ENCODE peak calls at places on chromosomes 7 and 10, in seven cellular contexts. One of them, this sample, is unnamed.

GRCh38 chr7:6432786-6433185 is 15.0 kb downstream of the DAGLB start:
- DNase-seq in coronary artery: no peak
- DNase-seq in keratinocyte: no peak
- DNase-seq in HCT116: no peak
- DNase-seq in CD8-positive, alpha-beta T cell: no peak
- DNase-seq in AG10803: no peak
- DNase-seq in hepatocyte: no peak
- DNase-seq in this sample: no peak

GRCh38 chr10:22230331-22230833 is 12.6 kb upstream of the EBLN1 start:
- DNase-seq in AG10803: peak; percentile 28
- DNase-seq in CD8-positive, alpha-beta T cell: peak; percentile 29
- DNase-seq in coronary artery: no peak
- DNase-seq in HCT116: peak; percentile 60
- DNase-seq in hepatocyte: peak; percentile 21
- DNase-seq in keratinocyte: no peak
- DNase-seq in this sample: peak; percentile 58

GRCh38 chr7:5690931-5691461 is 90.5 kb downstream of the RNF216 start:
- DNase-seq in keratinocyte: no peak
- DNase-seq in CD8-positive, alpha-beta T cell: no peak
- DNase-seq in hepatocyte: no peak
- DNase-seq in coronary artery: no peak
- DNase-seq in HCT116: no peak
- DNase-seq in AG10803: peak; percentile 29
- DNase-seq in this sample: peak; percentile 68

GRCh38 chr10:4127518-4128315 is 342.7 kb upstream of the KLF6 start:
- DNase-seq in hepatocyte: peak; percentile 61
- DNase-seq in AG10803: no peak
- DNase-seq in keratinocyte: no peak
- DNase-seq in coronary artery: no peak
- DNase-seq in CD8-positive, alpha-beta T cell: no peak
- DNase-seq in HCT116: no peak
- DNase-seq in this sample: peak; percentile 69

GRCh38 chr7:111780527-111780926 is 218.2 kb upstream of the IMMP2L start:
- DNase-seq in AG10803: no peak
- DNase-seq in coronary artery: no peak
- DNase-seq in keratinocyte: no peak
- DNase-seq in CD8-positive, alpha-beta T cell: no peak
- DNase-seq in hepatocyte: no peak
- DNase-seq in HCT116: no peak
- DNase-seq in this sample: no peak

GRCh38 chr7:64879800-64880199 is 23.3 kb upstream of the ZNF273 start:
- DNase-seq in AG10803: no peak
- DNase-seq in hepatocyte: no peak
- DNase-seq in CD8-positive, alpha-beta T cell: no peak
- DNase-seq in keratinocyte: no peak
- DNase-seq in HCT116: no peak
- DNase-seq in coronary artery: no peak
- DNase-seq in this sample: no peak

GRCh38 chr7:116075351-116076145 is 45.0 kb upstream of the TFEC start:
- DNase-seq in hepatocyte: no peak
- DNase-seq in CD8-positive, alpha-beta T cell: no peak
- DNase-seq in HCT116: no peak
- DNase-seq in keratinocyte: no peak
- DNase-seq in AG10803: peak; percentile 3
- DNase-seq in coronary artery: no peak
- DNase-seq in this sample: no peak

GRCh38 chr7:66352071-66352470 is 146.9 kb downstream of the TPST1 start:
- DNase-seq in hepatocyte: peak; percentile 25
- DNase-seq in keratinocyte: no peak
- DNase-seq in CD8-positive, alpha-beta T cell: no peak
- DNase-seq in AG10803: no peak
- DNase-seq in coronary artery: no peak
- DNase-seq in HCT116: no peak
- DNase-seq in this sample: no peak

GRCh38 chr7:2876031-2876862 is 32.1 kb upstream of the GNA12 start:
- DNase-seq in HCT116: no peak
- DNase-seq in AG10803: peak; percentile 71
- DNase-seq in coronary artery: no peak
- DNase-seq in hepatocyte: no peak
- DNase-seq in CD8-positive, alpha-beta T cell: no peak
- DNase-seq in keratinocyte: peak; percentile 72
- DNase-seq in this sample: peak; percentile 48

GRCh38 chr7:16438988-16439387 is 17.6 kb upstream of the CRPPA start:
- DNase-seq in HCT116: no peak
- DNase-seq in hepatocyte: no peak
- DNase-seq in keratinocyte: no peak
- DNase-seq in CD8-positive, alpha-beta T cell: no peak
- DNase-seq in AG10803: no peak
- DNase-seq in coronary artery: no peak
- DNase-seq in this sample: no peak

DNA sequence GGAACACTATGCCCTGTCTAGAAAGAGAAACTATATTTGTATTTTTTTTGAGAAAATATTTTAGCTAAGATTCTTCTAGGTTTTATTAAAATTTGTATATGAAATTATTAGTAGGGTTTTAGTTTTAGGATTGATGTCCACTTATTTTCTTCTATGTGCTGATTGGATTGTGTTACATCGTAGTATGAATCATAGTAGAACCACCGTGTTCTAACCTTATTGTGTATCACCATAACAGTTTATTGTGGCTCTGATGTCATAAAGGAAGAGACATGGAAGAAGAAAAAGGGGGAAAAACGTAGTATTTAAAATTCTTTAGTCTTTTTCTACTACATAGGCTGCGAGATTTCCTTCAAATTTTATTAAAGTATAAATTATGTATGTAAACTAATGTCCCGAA is 1.9 kb downstream of the AGBL3 start:
- DNase-seq in coronary artery: no peak
- DNase-seq in HCT116: no peak
- DNase-seq in CD8-positive, alpha-beta T cell: no peak
- DNase-seq in keratinocyte: no peak
- DNase-seq in AG10803: no peak
- DNase-seq in hepatocyte: no peak
- DNase-seq in this sample: no peak
- H3K4me3 ChIP-seq in coronary artery: no peak overlapping the region
- H3K4me3 ChIP-seq in HCT116: no peak overlapping the region
- H3K4me3 ChIP-seq in CD8-positive, alpha-beta T cell: no peak overlapping the region
- H3K4me3 ChIP-seq in keratinocyte: no peak overlapping the region
- H3K4me3 ChIP-seq in AG10803: no peak overlapping the region
- H3K4me3 ChIP-seq in hepatocyte: peak overlapping the region; percentile 84
- H3K4me3 ChIP-seq in this sample: no peak overlapping the region

DNA sequence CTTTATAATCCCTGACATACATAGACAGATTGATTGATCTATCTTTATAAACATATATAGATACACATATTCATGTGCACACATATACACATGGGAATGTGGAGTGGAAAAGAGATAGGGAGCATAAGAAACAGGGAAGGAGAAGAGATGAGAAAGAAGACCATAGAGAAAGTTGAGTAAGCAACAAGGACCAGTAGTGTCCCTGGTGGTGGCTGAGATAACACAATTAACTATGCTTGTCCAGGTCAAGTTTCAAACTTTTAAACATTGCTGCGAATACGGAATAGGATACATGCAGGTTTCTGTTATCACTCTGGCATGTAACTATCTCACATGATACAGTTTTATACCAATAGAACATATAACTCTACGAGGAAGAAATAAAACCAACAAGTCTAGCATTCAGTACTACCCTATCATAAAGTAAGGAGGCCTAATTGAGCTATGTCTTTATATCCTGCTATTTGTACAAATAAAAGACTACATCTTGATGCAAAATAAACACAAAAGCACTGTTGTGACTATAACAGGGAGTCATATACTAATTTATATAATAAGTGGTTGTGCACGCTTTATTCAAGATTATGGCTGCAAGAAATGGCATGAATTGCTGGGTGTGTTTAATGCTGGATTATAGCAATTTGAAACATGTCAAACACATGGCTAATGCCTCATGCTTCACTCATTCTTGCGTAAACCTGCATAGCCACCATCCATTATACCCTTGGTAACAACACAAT is 8.0 kb downstream of the FOXP2 start:
- DNase-seq in hepatocyte: no peak
- DNase-seq in HCT116: peak; percentile 7
- DNase-seq in coronary artery: no peak
- DNase-seq in AG10803: no peak
- DNase-seq in CD8-positive, alpha-beta T cell: no peak
- DNase-seq in keratinocyte: no peak
- DNase-seq in this sample: no peak
- TF ChIP-seq CTCF in hepatocyte: peak; percentile 29
- TF ChIP-seq CTCF in HCT116: peak; percentile 57
- TF ChIP-seq CTCF in coronary artery: no peak
- TF ChIP-seq CTCF in AG10803: peak; percentile 46
- TF ChIP-seq CTCF in CD8-positive, alpha-beta T cell: no peak
- TF ChIP-seq CTCF in keratinocyte: no peak
- TF ChIP-seq CTCF in this sample: peak; percentile 32

DNA sequence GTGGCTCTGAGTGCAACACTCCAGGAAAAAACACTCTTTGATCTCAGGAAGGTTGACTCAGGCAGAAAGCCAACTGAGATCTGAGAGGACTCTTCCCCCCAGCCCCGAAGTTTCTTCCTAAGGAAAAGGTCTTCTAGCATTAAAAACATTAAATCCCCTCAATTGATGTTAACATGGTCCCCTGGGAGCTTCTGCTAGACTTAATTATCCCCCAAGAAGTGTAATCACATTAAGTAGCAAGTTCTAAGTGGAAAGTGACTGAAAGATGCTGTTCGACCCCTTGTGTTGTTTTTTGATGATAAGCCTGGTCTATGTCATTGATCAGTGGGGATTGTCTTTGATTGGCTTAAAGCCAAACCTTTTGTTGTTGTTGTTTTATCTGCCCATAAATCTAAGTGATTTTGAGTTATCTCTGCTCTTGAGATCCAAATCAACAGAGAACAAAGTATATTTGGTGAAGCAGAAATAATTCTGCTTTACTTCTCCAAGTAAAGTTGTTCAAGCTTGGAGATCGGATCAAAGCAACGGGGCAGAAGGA is 3.4 kb downstream of the NRP1 start:
- DNase-seq in keratinocyte: no peak
- DNase-seq in CD8-positive, alpha-beta T cell: no peak
- DNase-seq in hepatocyte: no peak
- DNase-seq in coronary artery: no peak
- DNase-seq in AG10803: no peak
- DNase-seq in HCT116: no peak
- DNase-seq in this sample: no peak
- H3K4me3 ChIP-seq in keratinocyte: peak overlapping the region; percentile 97
- H3K4me3 ChIP-seq in CD8-positive, alpha-beta T cell: no peak overlapping the region
- H3K4me3 ChIP-seq in hepatocyte: peak overlapping the region; percentile 92
- H3K4me3 ChIP-seq in coronary artery: peak overlapping the region; percentile 77
- H3K4me3 ChIP-seq in AG10803: peak overlapping the region; percentile 94
- H3K4me3 ChIP-seq in HCT116: no peak overlapping the region
- H3K4me3 ChIP-seq in this sample: peak overlapping the region; percentile 88

GRCh38 chr7:42385912-42386311 is 148.9 kb upstream of the GLI3 start:
- DNase-seq in keratinocyte: no peak
- DNase-seq in HCT116: no peak
- DNase-seq in AG10803: no peak
- DNase-seq in coronary artery: no peak
- DNase-seq in hepatocyte: no peak
- DNase-seq in CD8-positive, alpha-beta T cell: no peak
- DNase-seq in this sample: no peak
- TF ChIP-seq CTCF in keratinocyte: no peak
- TF ChIP-seq CTCF in HCT116: peak; percentile 4
- TF ChIP-seq CTCF in AG10803: no peak
- TF ChIP-seq CTCF in coronary artery: no peak
- TF ChIP-seq CTCF in hepatocyte: no peak
- TF ChIP-seq CTCF in CD8-positive, alpha-beta T cell: no peak
- TF ChIP-seq CTCF in this sample: peak; percentile 24

GRCh38 chr7:32519763-32520162 is 24.5 kb downstream of the AVL9 start:
- DNase-seq in CD8-positive, alpha-beta T cell: no peak
- DNase-seq in HCT116: no peak
- DNase-seq in AG10803: no peak
- DNase-seq in hepatocyte: no peak
- DNase-seq in keratinocyte: no peak
- DNase-seq in coronary artery: no peak
- DNase-seq in this sample: no peak
- H3K4me3 ChIP-seq in CD8-positive, alpha-beta T cell: no peak overlapping the region
- H3K4me3 ChIP-seq in HCT116: no peak overlapping the region
- H3K4me3 ChIP-seq in AG10803: no peak overlapping the region
- H3K4me3 ChIP-seq in hepatocyte: no peak overlapping the region
- H3K4me3 ChIP-seq in keratinocyte: no peak overlapping the region
- H3K4me3 ChIP-seq in coronary artery: no peak overlapping the region
- H3K4me3 ChIP-seq in this sample: no peak overlapping the region